ENCODE peak calls at places on chromosomes 3 and 15, in ten cellular contexts. Q is GM23248, A is lung microvascular endothelial cell, F is iris pigment epithelial cell, R is neural progenitor cell, J is HS-5, D is RWPE1, P is Daoy, C is suprapubic skin, H is M059J. V is an unnamed sample.

GRCh38 chr15:51681303-51681963 is at the start of gene SCG3:
- DNase-seq in R (peak; percentile 97), P (peak; percentile 96), D (peak; percentile 67), J (no peak), Q (peak; percentile 59), C (peak; percentile 81), A (peak; percentile 85), F (peak; percentile 71), H (peak; percentile 68), V (peak; percentile 88)

GRCh38 chr15:73078722-73079121 is 26.5 kb downstream of the NEO1 start:
- DNase-seq in F (peak; percentile 79), P (peak; percentile 85), Q (peak; percentile 77), R (peak; percentile 25), D (peak; percentile 14), A (peak; percentile 4), H (peak; percentile 86), J (peak; percentile 73), C (no peak), V (no peak)

GRCh38 chr3:16346413-16347081 is 81.5 kb downstream of the OXNAD1 start:
- DNase-seq in F (no peak), J (no peak), H (no peak), C (no peak), D (no peak), Q (no peak), A (no peak), P (no peak), R (no peak), V (no peak)

GRCh38 chr3:170961616-170962400 is 53.4 kb upstream of the EIF5A2 start:
- DNase-seq in A (peak; percentile 69), R (peak; percentile 46), H (peak; percentile 50), P (peak; percentile 31), F (peak; percentile 46), C (no peak), Q (peak; percentile 68), J (peak; percentile 39), D (peak; percentile 34), V (no peak)

GRCh38 chr3:138686771-138687221 is 78.2 kb downstream of the FAIM start:
- DNase-seq in C (no peak), R (no peak), A (no peak), H (peak; percentile 92), Q (peak; percentile 75), P (peak; percentile 82), F (peak; percentile 93), J (peak; percentile 65), D (no peak), V (no peak)

GRCh38 chr15:42723068-42723467 is 13.9 kb downstream of the CDAN1 start:
- DNase-seq in C (no peak), J (no peak), R (peak; percentile 19), Q (peak; percentile 6), A (peak; percentile 38), F (peak; percentile 12), P (no peak), D (no peak), H (no peak), V (no peak)

GRCh38 chr15:56817266-56817665 is 84.0 kb upstream of the ZNF280D start:
- DNase-seq in F (peak; percentile 65), C (no peak), P (peak; percentile 86), D (peak; percentile 37), R (peak; percentile 15), Q (peak; percentile 69), A (peak; percentile 54), J (no peak), H (peak; percentile 77), V (no peak)

GRCh38 chr3:104437131-104437750 is 929.5 kb upstream of the ALCAM start:
- DNase-seq in P (no peak), J (peak; percentile 50), H (peak; percentile 91), Q (peak; percentile 69), A (no peak), R (no peak), D (no peak), C (no peak), F (peak; percentile 83), V (no peak)

GRCh38 chr3:192514754-192515660 is 212.3 kb downstream of the FGF12 start:
- DNase-seq in F (no peak), R (peak; percentile 84), A (peak; percentile 15), H (no peak), J (no peak), C (no peak), D (no peak), P (peak; percentile 49), Q (peak; percentile 3), V (no peak)

GRCh38 chr3:173660645-173661299 is 263.2 kb downstream of the NLGN1 start:
- DNase-seq in P (peak; percentile 69), J (peak; percentile 35), C (no peak), F (peak; percentile 42), H (peak; percentile 79), R (no peak), Q (peak; percentile 42), A (no peak), D (no peak), V (no peak)

GRCh38 chr3:66413151-66413751 is 87.6 kb downstream of the LRIG1 start:
- DNase-seq in R (no peak), P (peak; percentile 69), J (peak; percentile 92), H (peak; percentile 78), C (peak; percentile 26), D (no peak), Q (peak; percentile 96), F (peak; percentile 59), A (no peak), V (peak; percentile 60)

GRCh38 chr15:94523873-94524272 is 292.5 kb downstream of the MCTP2 start:
- DNase-seq in R (no peak), Q (no peak), C (no peak), F (no peak), D (no peak), J (no peak), P (no peak), H (no peak), A (no peak), V (no peak)

GRCh38 chr15:91982401-91982800 is 128.9 kb downstream of the SLCO3A1 start:
- DNase-seq in A (no peak), C (no peak), H (peak; percentile 25), D (no peak), R (no peak), F (no peak), Q (peak; percentile 31), P (no peak), J (no peak), V (no peak)

GRCh38 chr15:71755571-71755970 is 54.8 kb upstream of the NR2E3 start:
- DNase-seq in R (no peak), C (no peak), Q (no peak), D (no peak), A (no peak), H (no peak), J (no peak), F (no peak), P (no peak), V (no peak)

GRCh38 chr3:87272718-87273337 is 3.6 kb downstream of the POU1F1 start:
- DNase-seq in P (no peak), F (no peak), D (no peak), A (no peak), Q (no peak), J (no peak), C (no peak), R (no peak), H (no peak), V (no peak)

GRCh38 chr3:56494679-56495322 is 26.5 kb upstream of the ERC2 start:
- DNase-seq in C (no peak), R (peak; percentile 94), H (peak; percentile 76), D (peak; percentile 84), P (peak; percentile 76), J (peak; percentile 53), A (peak; percentile 90), Q (peak; percentile 83), F (peak; percentile 77), V (no peak)

GRCh38 chr3:127438951-127439350 is 151.1 kb upstream of the PRR20G start:
- DNase-seq in C (peak; percentile 45), D (no peak), Q (no peak), R (no peak), A (no peak), J (no peak), H (no peak), F (no peak), P (no peak), V (peak; percentile 4)

GRCh38 chr15:52496776-52497470 is 31.8 kb downstream of the MYO5A start:
- DNase-seq in A (no peak), R (no peak), J (peak; percentile 91), Q (peak; percentile 72), P (peak; percentile 72), C (no peak), H (peak; percentile 74), D (no peak), F (no peak), V (no peak)

GRCh38 chr3:127014536-127015281 is 31.8 kb downstream of the PLXNA1 start:
- DNase-seq in A (no peak), C (no peak), J (no peak), D (no peak), F (no peak), Q (no peak), P (no peak), H (no peak), R (no peak), V (no peak)

GRCh38 chr3:60674870-60675269 is 576.4 kb downstream of the FHIT start:
- DNase-seq in H (no peak), F (no peak), P (no peak), Q (no peak), J (no peak), A (no peak), R (no peak), D (no peak), C (no peak), V (no peak)

GRCh38 chr3:154792828-154793227 is 287.3 kb upstream of the MME start:
- DNase-seq in R (no peak), J (no peak), H (peak; percentile 12), C (no peak), P (no peak), A (no peak), D (no peak), Q (no peak), F (no peak), V (no peak)

GRCh38 chr3:106276755-106277612 is 408.2 kb upstream of the CBLB start:
- DNase-seq in Q (no peak), J (no peak), F (no peak), P (no peak), C (no peak), D (no peak), R (no peak), A (peak; percentile 21), H (no peak), V (no peak)

GRCh38 chr3:113136071-113136470 is 75.3 kb upstream of the BOC start:
- DNase-seq in C (no peak), Q (peak; percentile 68), D (peak; percentile 36), H (peak; percentile 44), J (no peak), P (no peak), A (peak; percentile 48), F (peak; percentile 23), R (peak; percentile 27), V (no peak)

GRCh38 chr3:76624128-76624527 is 415.8 kb upstream of the ROBO2 start:
- DNase-seq in R (no peak), D (no peak), H (no peak), P (peak; percentile 13), A (no peak), J (no peak), C (no peak), F (no peak), Q (no peak), V (no peak)

GRCh38 chr3:108150200-108150599 is 59.4 kb upstream of the CD47 start:
- DNase-seq in A (no peak), P (no peak), R (no peak), D (no peak), H (no peak), J (no peak), F (no peak), Q (no peak), C (no peak), V (no peak)

GRCh38 chr3:23314981-23315805 is 112.1 kb downstream of the UBE2E2 start:
- DNase-seq in D (no peak), C (no peak), Q (peak; percentile 18), P (no peak), H (peak; percentile 40), A (no peak), R (no peak), J (no peak), F (peak; percentile 29), V (no peak)

GRCh38 chr3:173398111-173398479 is 551 bp downstream of the NLGN1 start:
- DNase-seq in P (peak; percentile 60), C (peak; percentile 76), D (no peak), F (peak; percentile 30), Q (peak; percentile 76), J (peak; percentile 42), H (peak; percentile 68), A (no peak), R (peak; percentile 70), V (peak; percentile 78)

GRCh38 chr15:45199136-45199810 is 11.5 kb upstream of the SHF start:
- DNase-seq in J (no peak), R (peak; percentile 57), F (peak; percentile 24), P (peak; percentile 25), C (no peak), H (peak; percentile 28), Q (peak; percentile 47), A (peak; percentile 21), D (no peak), V (no peak)